ENCODE peak calls at places on chromosomes 5 and 9, in six cellular contexts. M, N, S, A, J and O are unnamed samples.

GRCh38 chr5:169195601-169196000 is 105.3 kb downstream of the SLIT3 start:
- DNase-seq in S (no peak), N (no peak), J (no peak), M (no peak), A (no peak), O (no peak)

GRCh38 chr5:65032250-65032649 is 263.5 kb downstream of the CWC27 start:
- DNase-seq in A (no peak), M (peak; percentile 34), S (no peak), N (no peak), J (no peak), O (peak; percentile 98)

GRCh38 chr5:54704341-54704740 is 186.8 kb downstream of the SNX18 start:
- DNase-seq in A (no peak), M (no peak), N (no peak), J (no peak), S (no peak), O (no peak)

GRCh38 chr9:137217276-137218211 is 4.5 kb downstream of the RNF208 start:
- DNase-seq in S (peak; percentile 94), N (peak; percentile 66), A (peak; percentile 66), M (peak; percentile 73), J (peak; percentile 96), O (no peak)

GRCh38 chr9:98790601-98791146 is 5.7 kb downstream of the ANKS6 start:
- DNase-seq in M (no peak), J (no peak), S (no peak), N (no peak), A (no peak), O (no peak)

GRCh38 chr9:108052431-108053080 is 563.0 kb upstream of the KLF4 start:
- DNase-seq in M (no peak), A (no peak), S (no peak), J (no peak), N (no peak), O (no peak)

GRCh38 chr9:105711867-105712266 is 17.5 kb downstream of the TMEM38B start:
- DNase-seq in M (peak; percentile 58), S (no peak), A (no peak), J (no peak), N (no peak), O (no peak)

GRCh38 chr9:130498298-130498917 is 53.6 kb downstream of the ASS1 start:
- DNase-seq in A (no peak), M (no peak), N (peak; percentile 26), S (peak; percentile 60), J (no peak), O (no peak)

GRCh38 chr5:12901696-12902095 is 997.5 kb upstream of the CTNND2 start:
- DNase-seq in J (no peak), A (no peak), M (no peak), S (no peak), N (no peak), O (no peak)

GRCh38 chr5:14665110-14665822 is 748 bp downstream of the OTULIN start:
- DNase-seq in J (peak; percentile 39), M (peak; percentile 40), N (peak; percentile 70), S (peak; percentile 68), A (peak; percentile 30), O (peak; percentile 6)

GRCh38 chr9:137057545-137057944 is 3.7 kb upstream of the ENTPD2 start:
- DNase-seq in N (no peak), S (no peak), J (no peak), A (peak; percentile 13), M (no peak), O (no peak)

GRCh38 chr5:115838885-115839518 is 2.4 kb downstream of the ATG12 start:
- DNase-seq in M (no peak), J (peak; percentile 67), N (peak; percentile 61), S (peak; percentile 37), A (no peak), O (peak; percentile 47)

GRCh38 chr5:107469485-107469884 is 201.3 kb downstream of the EFNA5 start:
- DNase-seq in N (no peak), J (peak; percentile 86), S (no peak), A (no peak), M (no peak), O (peak; percentile 54)

GRCh38 chr5:16428359-16428758 is 37.2 kb downstream of the ZNF622 start:
- DNase-seq in J (no peak), M (no peak), N (no peak), S (no peak), A (no peak), O (no peak)

GRCh38 chr5:66134407-66134843 is 9.7 kb upstream of the SREK1 start:
- DNase-seq in N (no peak), J (no peak), S (no peak), A (no peak), M (no peak), O (no peak)

GRCh38 chr9:2655411-2655901 is 33.9 kb downstream of the VLDLR start:
- DNase-seq in M (peak; percentile 30), N (no peak), A (no peak), J (peak; percentile 45), S (no peak), O (peak; percentile 94)

GRCh38 chr5:74325866-74326265 is 314.7 kb downstream of the ENC1 start:
- DNase-seq in J (peak; percentile 70), S (no peak), M (no peak), A (no peak), N (no peak), O (peak; percentile 28)

GRCh38 chr5:43041669-43042175 is 1.6 kb upstream of the ANXA2R start:
- DNase-seq in N (peak; percentile 46), J (no peak), M (peak; percentile 37), S (peak; percentile 79), A (no peak), O (peak; percentile 81)

GRCh38 chr9:130461218-130461630 is 16.5 kb downstream of the ASS1 start:
- DNase-seq in J (peak; percentile 78), N (peak; percentile 28), S (peak; percentile 76), M (peak; percentile 48), A (peak; percentile 69), O (no peak)

GRCh38 chr9:34123682-34124081 is 2.8 kb downstream of the DCAF12 start:
- DNase-seq in J (no peak), S (no peak), M (peak; percentile 33), N (no peak), A (no peak), O (no peak)

GRCh38 chr9:81113408-81114124 is 575.8 kb downstream of the TLE1 start:
- DNase-seq in A (no peak), J (no peak), S (no peak), N (no peak), M (no peak), O (no peak)

GRCh38 chr9:89639367-89639795 is 34.6 kb downstream of the GADD45G start:
- DNase-seq in N (no peak), J (no peak), A (peak; percentile 84), S (peak; percentile 39), M (peak; percentile 80), O (no peak)

GRCh38 chr5:109516385-109516784 is 106.6 kb upstream of the PJA2 start:
- DNase-seq in A (no peak), M (no peak), J (no peak), N (no peak), S (no peak), O (peak; percentile 24)

DNA sequence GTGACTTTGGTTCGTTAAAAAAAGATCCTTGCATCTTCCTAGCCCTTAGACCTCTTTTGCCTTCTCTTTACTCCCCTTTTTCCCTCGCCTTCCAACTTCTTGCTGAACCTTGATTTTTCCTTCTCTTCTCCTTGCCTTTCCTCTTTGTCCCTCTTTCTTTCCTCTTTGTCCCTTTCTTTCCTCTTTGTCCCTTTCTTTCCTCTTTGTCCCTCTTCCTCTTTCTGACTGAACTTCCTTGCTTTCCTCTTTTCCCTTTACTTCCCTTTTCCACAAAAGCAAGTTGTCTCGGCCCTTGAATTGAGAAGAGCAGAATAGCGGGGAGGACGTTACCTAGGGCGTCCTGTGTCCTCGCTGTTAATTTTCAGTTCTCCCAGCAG is 1.4 kb upstream of the MLLT3 start:
- DNase-seq in J (no peak), S (no peak), M (no peak), N (no peak), A (no peak), O (no peak)
- TF ChIP-seq CTCF in J (no peak), S (no peak), M (no peak), N (no peak), A (no peak), O (no peak)

GRCh38 chr5:102231693-102232619 is 64.1 kb downstream of the SLCO4C1 start:
- DNase-seq in J (no peak), S (no peak), N (no peak), A (no peak), M (no peak), O (no peak)

GRCh38 chr5:102226321-102226720 is 69.8 kb downstream of the SLCO4C1 start:
- DNase-seq in J (no peak), M (no peak), A (no peak), N (no peak), S (no peak), O (no peak)

GRCh38 chr5:102223542-102224444 is 72.3 kb downstream of the SLCO4C1 start:
- DNase-seq in N (peak; percentile 68), A (no peak), J (no peak), M (no peak), S (no peak), O (peak; percentile 20)

GRCh38 chr5:102229685-102230084 is 66.4 kb downstream of the SLCO4C1 start:
- DNase-seq in M (no peak), S (no peak), A (no peak), N (no peak), J (no peak), O (no peak)
- TF ChIP-seq CTCF in M (no peak), S (no peak), A (no peak), N (no peak), J (no peak), O (no peak)

DNA sequence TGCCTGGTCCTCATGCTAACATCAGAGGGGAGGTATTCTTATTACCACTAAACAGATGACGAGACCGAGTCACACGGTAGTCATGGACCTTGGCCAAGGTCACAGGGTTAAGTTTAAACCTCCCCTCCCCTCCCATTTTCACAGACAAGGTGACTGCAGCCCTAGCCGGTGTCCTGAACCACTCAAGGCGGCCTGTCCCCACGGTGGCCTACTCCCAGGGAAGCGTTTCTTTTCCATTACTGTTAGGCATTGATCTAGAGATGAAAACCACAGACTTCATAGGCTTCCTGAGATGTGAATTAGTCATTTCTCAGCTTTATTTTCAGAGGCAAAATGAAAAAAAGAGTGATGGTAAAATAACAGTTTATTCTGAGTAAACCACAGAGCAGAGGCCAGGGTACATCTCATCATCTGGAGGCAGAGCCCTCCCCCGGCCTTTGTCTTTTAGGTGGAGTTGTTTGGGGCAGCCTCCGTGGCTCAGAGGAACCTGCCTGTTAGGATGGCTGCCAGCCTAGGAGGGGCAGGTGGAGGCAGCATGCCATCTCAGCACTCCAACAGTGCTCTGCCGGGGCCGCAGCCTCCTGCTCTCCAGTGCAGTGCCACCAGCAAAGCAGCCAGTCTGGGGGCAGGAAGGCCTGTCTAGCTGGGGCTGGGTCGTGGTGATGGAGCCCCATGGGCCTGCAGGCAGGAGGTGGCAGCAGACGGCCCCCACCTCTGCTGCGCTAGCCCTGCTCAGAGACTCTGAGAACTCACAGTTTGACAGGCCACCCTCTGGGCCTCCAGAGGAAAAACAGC is 71.2 kb downstream of the RAPGEF1 start:
- DNase-seq in J (peak; percentile 43), N (peak; percentile 32), S (no peak), M (peak; percentile 47), A (no peak), O (peak; percentile 70)
- TF ChIP-seq CTCF in J (no peak), N (no peak), S (no peak), M (no peak), A (no peak), O (peak; percentile 10)

DNA sequence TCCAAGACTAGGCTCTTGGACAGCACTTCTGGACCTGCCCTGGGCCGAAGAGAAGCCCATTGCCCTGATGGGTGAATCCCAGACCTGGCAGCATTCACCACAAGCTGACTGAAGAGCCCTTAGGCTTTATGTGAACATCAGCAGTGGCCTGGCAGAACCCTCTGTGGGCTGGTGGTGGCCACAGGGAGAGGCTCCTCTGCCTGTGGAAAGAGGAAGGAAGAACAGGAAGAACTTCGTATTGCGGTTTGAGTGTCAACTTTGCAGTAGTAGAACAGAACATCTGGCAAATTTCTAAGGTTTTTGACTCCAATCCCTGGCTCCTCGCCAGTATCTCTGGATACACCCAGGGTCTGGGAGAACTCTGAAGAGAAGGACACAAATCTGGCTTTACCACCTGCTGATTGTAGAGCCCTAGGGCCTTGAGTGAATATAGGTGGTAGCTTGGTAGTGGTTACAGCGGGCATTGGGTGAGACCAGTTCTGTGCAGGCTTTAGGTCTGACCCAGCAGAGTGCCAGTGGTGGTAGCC is 356.4 kb upstream of the GRAMD2B start:
- DNase-seq in M (no peak), J (no peak), N (no peak), S (no peak), A (no peak), O (no peak)
- TF ChIP-seq CTCF in M (no peak), J (no peak), N (no peak), S (no peak), A (no peak), O (no peak)